ENCODE peak calls at places on chromosomes 2 and 18, in six cellular contexts. U is pancreas; O is NCI-H510A; F is upper lobe of right lung; J is activated CD8-positive, alpha-beta T cell treated with anti-CD3 and anti-CD28 coated beads for 36 hours; N is NCI-H1092. I is an unnamed sample.
A peak's percentile ranks its signal among the peaks of the same experiment; 100 is the strongest.

GRCh38 chr2:38174646-38175096 is 98.7 kb upstream of the CYP1B1 start:
- DNase-seq in U (no peak), O (no peak), F (no peak), J (no peak), N (no peak), I (peak; percentile 96)

GRCh38 chr18:8989855-8990254 is 112.6 kb upstream of the NDUFV2 start:
- DNase-seq in U (no peak), O (no peak), F (no peak), J (no peak), N (no peak), I (no peak)

GRCh38 chr2:47011264-47011663 is 95.7 kb upstream of the MCFD2 start:
- DNase-seq in U (peak; percentile 39), O (no peak), F (no peak), J (no peak), N (no peak), I (no peak)

GRCh38 chr2:100819365-100820345 is at the start of gene NPAS2:
- DNase-seq in U (peak; percentile 84), O (no peak), F (peak; percentile 67), J (peak; percentile 46), N (no peak), I (no peak)

GRCh38 chr2:12704378-12704777 is 12.4 kb upstream of the TRIB2 start:
- DNase-seq in U (no peak), O (no peak), F (no peak), J (no peak), N (no peak), I (no peak)

GRCh38 chr2:171410624-171411023 is 23.2 kb downstream of the METTL8 start:
- DNase-seq in U (no peak), O (no peak), F (no peak), J (no peak), N (no peak), I (no peak)

GRCh38 chr2:25885933-25886332 is 7.6 kb upstream of the ASXL2 start:
- DNase-seq in U (no peak), O (no peak), F (no peak), J (no peak), N (no peak), I (peak; percentile 92)

GRCh38 chr2:37802899-37803379 is 122.1 kb upstream of the RMDN2 start:
- DNase-seq in U (no peak), O (no peak), F (no peak), J (no peak), N (no peak), I (peak; percentile 90)

GRCh38 chr2:9844036-9844483 is 786 bp downstream of the TAF1B start:
- DNase-seq in U (no peak), O (peak; percentile 9), F (no peak), J (peak; percentile 22), N (no peak), I (no peak)

I was measured in RCC 7860.